ENCODE peak calls at places on chromosomes 7 and 10, in five cellular contexts. H, K, U, Q and O are unnamed samples.

GRCh38 chr10:91137822-91138221 is 82.6 kb upstream of the PCGF5 start:
- DNase-seq in H (no peak), K (no peak), U (no peak), Q (no peak), O (no peak)

GRCh38 chr10:63700209-63700934 is 179.2 kb downstream of the REEP3 start:
- DNase-seq in H (no peak), K (no peak), U (peak), Q (no peak), O (peak)

GRCh38 chr7:75993689-75994387 is 557 bp downstream of the TMEM120A start:
- DNase-seq in H (peak), K (no peak), U (peak), Q (peak), O (peak)

GRCh38 chr7:35334511-35334910 is 80.6 kb upstream of the TBX20 start:
- DNase-seq in H (no peak), K (no peak), U (no peak), Q (no peak), O (no peak)

GRCh38 chr7:154721086-154721485 is 281.8 kb downstream of the PAXIP1 start:
- DNase-seq in H (no peak), K (no peak), U (no peak), Q (no peak), O (no peak)

GRCh38 chr7:157302314-157302711 is 34.5 kb upstream of the DNAJB6 start:
- DNase-seq in H (no peak), K (peak), U (peak), Q (no peak), O (peak)

GRCh38 chr10:72276013-72276387 is 2.3 kb downstream of the DDIT4 start:
- DNase-seq in H (peak), K (no peak), U (peak), Q (peak), O (no peak)

GRCh38 chr7:17952387-17952786 is 12.1 kb upstream of the SNX13 start:
- DNase-seq in H (no peak), K (no peak), U (no peak), Q (no peak), O (no peak)

GRCh38 chr10:79948976-79949722 is at the start of gene SFTPD:
- DNase-seq in H (no peak), K (no peak), U (no peak), Q (peak), O (no peak)

GRCh38 chr7:150415161-150416160 is 35.0 kb upstream of the GIMAP8 start:
- DNase-seq in H (no peak), K (no peak), U (no peak), Q (peak), O (no peak)

GRCh38 chr7:99137418-99138180 is 6.3 kb downstream of the SMURF1 start:
- DNase-seq in H (peak), K (no peak), U (peak), Q (peak), O (no peak)

GRCh38 chr7:15801565-15801964 is 115.1 kb upstream of the MEOX2 start:
- DNase-seq in H (no peak), K (no peak), U (peak), Q (no peak), O (no peak)

GRCh38 chr7:42253316-42253715 is 16.3 kb upstream of the GLI3 start:
- DNase-seq in H (no peak), K (no peak), U (peak), Q (no peak), O (no peak)

GRCh38 chr10:73865459-73866442 is 8.6 kb downstream of the CAMK2G start:
- DNase-seq in H (no peak), K (peak), U (no peak), Q (no peak), O (peak)

GRCh38 chr7:46568420-46569116 is 647.5 kb upstream of the IGFBP3 start:
- DNase-seq in H (no peak), K (no peak), U (no peak), Q (no peak), O (no peak)

GRCh38 chr7:43164757-43165156 is 52.3 kb downstream of the HECW1 start:
- DNase-seq in H (no peak), K (no peak), U (peak), Q (no peak), O (no peak)

GRCh38 chr7:76191783-76192240 is 9.9 kb upstream of the SRRM3 start:
- DNase-seq in H (no peak), K (no peak), U (peak), Q (no peak), O (peak)